ENCODE peak calls at places on chromosomes 13 and 19, in nine cellular contexts. One of them, this sample, is unnamed.
A peak's percentile ranks its signal among the peaks of the same experiment; 100 is the strongest.

GRCh38 chr19:15173746-15174404 is 26.9 kb downstream of the NOTCH3 start:
- DNase-seq in cardiac fibroblast: peak; percentile 38
- DNase-seq in AG04450: no peak
- DNase-seq in AG09309: no peak
- DNase-seq in ascending aorta: no peak
- DNase-seq in astrocyte of the spinal cord: no peak
- DNase-seq in CD8-positive, alpha-beta T cell: no peak
- DNase-seq in heart left ventricle: no peak
- DNase-seq in left ventricle myocardium inferior: no peak
- DNase-seq in this sample: no peak

GRCh38 chr13:36728006-36728405 is 54.2 kb downstream of the SERTM1 start:
- DNase-seq in ascending aorta: no peak
- DNase-seq in left ventricle myocardium inferior: no peak
- DNase-seq in AG09309: no peak
- DNase-seq in astrocyte of the spinal cord: no peak
- DNase-seq in CD8-positive, alpha-beta T cell: no peak
- DNase-seq in cardiac fibroblast: no peak
- DNase-seq in heart left ventricle: no peak
- DNase-seq in AG04450: no peak
- DNase-seq in this sample: no peak

GRCh38 chr13:114067886-114068722 is 64.3 kb downstream of the RASA3 start:
- DNase-seq in AG09309: no peak
- DNase-seq in left ventricle myocardium inferior: no peak
- DNase-seq in astrocyte of the spinal cord: no peak
- DNase-seq in cardiac fibroblast: no peak
- DNase-seq in AG04450: no peak
- DNase-seq in heart left ventricle: peak; percentile 17
- DNase-seq in ascending aorta: no peak
- DNase-seq in CD8-positive, alpha-beta T cell: peak; percentile 66
- DNase-seq in this sample: no peak

GRCh38 chr13:92745233-92745632 is 481.4 kb upstream of the GPC6 start:
- DNase-seq in cardiac fibroblast: no peak
- DNase-seq in astrocyte of the spinal cord: no peak
- DNase-seq in CD8-positive, alpha-beta T cell: no peak
- DNase-seq in AG09309: no peak
- DNase-seq in left ventricle myocardium inferior: no peak
- DNase-seq in ascending aorta: no peak
- DNase-seq in AG04450: no peak
- DNase-seq in heart left ventricle: no peak
- DNase-seq in this sample: no peak

GRCh38 chr13:23447927-23448326 is 14.4 kb upstream of the SACS start:
- DNase-seq in heart left ventricle: no peak
- DNase-seq in ascending aorta: no peak
- DNase-seq in AG04450: peak; percentile 90
- DNase-seq in CD8-positive, alpha-beta T cell: no peak
- DNase-seq in left ventricle myocardium inferior: no peak
- DNase-seq in astrocyte of the spinal cord: no peak
- DNase-seq in cardiac fibroblast: peak; percentile 66
- DNase-seq in AG09309: no peak
- DNase-seq in this sample: no peak

GRCh38 chr19:50909240-50910070 is 1.7 kb downstream of the KLK4 start:
- DNase-seq in heart left ventricle: no peak
- DNase-seq in cardiac fibroblast: peak; percentile 48
- DNase-seq in AG09309: no peak
- DNase-seq in AG04450: no peak
- DNase-seq in astrocyte of the spinal cord: no peak
- DNase-seq in left ventricle myocardium inferior: no peak
- DNase-seq in ascending aorta: no peak
- DNase-seq in CD8-positive, alpha-beta T cell: no peak
- DNase-seq in this sample: no peak

GRCh38 chr19:16002380-16002779 is 53.6 kb downstream of the OR10H4 start:
- DNase-seq in ascending aorta: no peak
- DNase-seq in CD8-positive, alpha-beta T cell: peak; percentile 32
- DNase-seq in cardiac fibroblast: peak; percentile 3
- DNase-seq in left ventricle myocardium inferior: no peak
- DNase-seq in heart left ventricle: no peak
- DNase-seq in astrocyte of the spinal cord: no peak
- DNase-seq in AG09309: no peak
- DNase-seq in AG04450: no peak
- DNase-seq in this sample: no peak

GRCh38 chr19:29285187-29285687 is 72.3 kb upstream of the UQCRFS1 start:
- DNase-seq in left ventricle myocardium inferior: no peak
- DNase-seq in heart left ventricle: no peak
- DNase-seq in astrocyte of the spinal cord: no peak
- DNase-seq in ascending aorta: no peak
- DNase-seq in CD8-positive, alpha-beta T cell: no peak
- DNase-seq in AG09309: no peak
- DNase-seq in cardiac fibroblast: no peak
- DNase-seq in AG04450: no peak
- DNase-seq in this sample: no peak

GRCh38 chr13:84481958-84482357 is 599.7 kb upstream of the SLITRK1 start:
- DNase-seq in AG04450: peak; percentile 57
- DNase-seq in cardiac fibroblast: peak; percentile 70
- DNase-seq in ascending aorta: no peak
- DNase-seq in heart left ventricle: no peak
- DNase-seq in AG09309: peak; percentile 52
- DNase-seq in astrocyte of the spinal cord: peak; percentile 79
- DNase-seq in left ventricle myocardium inferior: no peak
- DNase-seq in CD8-positive, alpha-beta T cell: no peak
- DNase-seq in this sample: no peak

GRCh38 chr19:38047048-38047435 is 140.0 kb downstream of the SIPA1L3 start:
- DNase-seq in AG04450: no peak
- DNase-seq in left ventricle myocardium inferior: no peak
- DNase-seq in CD8-positive, alpha-beta T cell: no peak
- DNase-seq in AG09309: no peak
- DNase-seq in ascending aorta: no peak
- DNase-seq in cardiac fibroblast: no peak
- DNase-seq in astrocyte of the spinal cord: no peak
- DNase-seq in heart left ventricle: no peak
- DNase-seq in this sample: no peak

GRCh38 chr13:85930108-85930507 is 130.9 kb upstream of the SLITRK6 start:
- DNase-seq in heart left ventricle: no peak
- DNase-seq in cardiac fibroblast: no peak
- DNase-seq in AG04450: no peak
- DNase-seq in CD8-positive, alpha-beta T cell: no peak
- DNase-seq in left ventricle myocardium inferior: no peak
- DNase-seq in AG09309: no peak
- DNase-seq in astrocyte of the spinal cord: no peak
- DNase-seq in ascending aorta: no peak
- DNase-seq in this sample: no peak

GRCh38 chr13:97810152-97810551 is 143.3 kb upstream of the IPO5 start:
- DNase-seq in CD8-positive, alpha-beta T cell: no peak
- DNase-seq in cardiac fibroblast: peak; percentile 31
- DNase-seq in left ventricle myocardium inferior: no peak
- DNase-seq in astrocyte of the spinal cord: peak; percentile 23
- DNase-seq in heart left ventricle: no peak
- DNase-seq in AG04450: no peak
- DNase-seq in ascending aorta: no peak
- DNase-seq in AG09309: no peak
- DNase-seq in this sample: no peak

GRCh38 chr19:38429055-38429810 is 3.2 kb upstream of the RASGRP4 start:
- DNase-seq in AG09309: no peak
- DNase-seq in AG04450: no peak
- DNase-seq in left ventricle myocardium inferior: no peak
- DNase-seq in CD8-positive, alpha-beta T cell: no peak
- DNase-seq in astrocyte of the spinal cord: no peak
- DNase-seq in heart left ventricle: no peak
- DNase-seq in ascending aorta: no peak
- DNase-seq in cardiac fibroblast: no peak
- DNase-seq in this sample: no peak

GRCh38 chr13:75324413-75324940 is 157.5 kb downstream of the TBC1D4 start:
- DNase-seq in AG09309: no peak
- DNase-seq in cardiac fibroblast: no peak
- DNase-seq in heart left ventricle: no peak
- DNase-seq in astrocyte of the spinal cord: no peak
- DNase-seq in AG04450: no peak
- DNase-seq in ascending aorta: no peak
- DNase-seq in left ventricle myocardium inferior: no peak
- DNase-seq in CD8-positive, alpha-beta T cell: no peak
- DNase-seq in this sample: no peak

GRCh38 chr13:111315347-111315995 is 5.0 kb upstream of the TEX29 start:
- DNase-seq in AG04450: no peak
- DNase-seq in heart left ventricle: no peak
- DNase-seq in ascending aorta: no peak
- DNase-seq in AG09309: no peak
- DNase-seq in CD8-positive, alpha-beta T cell: no peak
- DNase-seq in cardiac fibroblast: no peak
- DNase-seq in left ventricle myocardium inferior: no peak
- DNase-seq in astrocyte of the spinal cord: no peak
- DNase-seq in this sample: no peak

GRCh38 chr13:102993348-102993747 is 72.9 kb downstream of the SLC10A2 start:
- DNase-seq in left ventricle myocardium inferior: no peak
- DNase-seq in cardiac fibroblast: no peak
- DNase-seq in AG09309: no peak
- DNase-seq in heart left ventricle: no peak
- DNase-seq in astrocyte of the spinal cord: no peak
- DNase-seq in CD8-positive, alpha-beta T cell: no peak
- DNase-seq in ascending aorta: no peak
- DNase-seq in AG04450: no peak
- DNase-seq in this sample: no peak

GRCh38 chr13:51397262-51397933 is 55.4 kb downstream of the INTS6 start:
- DNase-seq in cardiac fibroblast: peak; percentile 78
- DNase-seq in AG09309: peak; percentile 37
- DNase-seq in CD8-positive, alpha-beta T cell: no peak
- DNase-seq in AG04450: peak; percentile 44
- DNase-seq in astrocyte of the spinal cord: peak; percentile 61
- DNase-seq in ascending aorta: no peak
- DNase-seq in heart left ventricle: no peak
- DNase-seq in left ventricle myocardium inferior: no peak
- DNase-seq in this sample: no peak

GRCh38 chr19:6516018-6516658 is 14.0 kb upstream of the TUBB4A start:
- DNase-seq in left ventricle myocardium inferior: peak; percentile 95
- DNase-seq in CD8-positive, alpha-beta T cell: peak; percentile 73
- DNase-seq in heart left ventricle: peak; percentile 91
- DNase-seq in AG09309: peak; percentile 46
- DNase-seq in astrocyte of the spinal cord: peak; percentile 84
- DNase-seq in ascending aorta: peak; percentile 53
- DNase-seq in cardiac fibroblast: peak; percentile 90
- DNase-seq in AG04450: peak; percentile 41
- DNase-seq in this sample: peak; percentile 79
- H3K4me3 ChIP-seq in left ventricle myocardium inferior: peak overlapping the region; percentile 82
- H3K4me3 ChIP-seq in CD8-positive, alpha-beta T cell: peak overlapping the region; percentile 78
- H3K4me3 ChIP-seq in heart left ventricle: peak overlapping the region; percentile 56
- H3K4me3 ChIP-seq in AG09309: peak overlapping the region; percentile 70
- H3K4me3 ChIP-seq in astrocyte of the spinal cord: peak overlapping the region; percentile 57
- H3K4me3 ChIP-seq in ascending aorta: peak overlapping the region; percentile 73
- H3K4me3 ChIP-seq in cardiac fibroblast: peak overlapping the region; percentile 58
- H3K4me3 ChIP-seq in AG04450: peak overlapping the region; percentile 67
- H3K4me3 ChIP-seq in this sample: peak overlapping the region; percentile 67

GRCh38 chr13:58594978-58595600 is 963.5 kb downstream of the PCDH17 start:
- DNase-seq in heart left ventricle: no peak
- DNase-seq in left ventricle myocardium inferior: no peak
- DNase-seq in AG09309: no peak
- DNase-seq in astrocyte of the spinal cord: no peak
- DNase-seq in CD8-positive, alpha-beta T cell: no peak
- DNase-seq in ascending aorta: no peak
- DNase-seq in AG04450: no peak
- DNase-seq in cardiac fibroblast: no peak
- DNase-seq in this sample: no peak

GRCh38 chr13:58597552-58597951 is 966.0 kb downstream of the PCDH17 start:
- DNase-seq in CD8-positive, alpha-beta T cell: no peak
- DNase-seq in astrocyte of the spinal cord: no peak
- DNase-seq in AG09309: no peak
- DNase-seq in cardiac fibroblast: no peak
- DNase-seq in ascending aorta: no peak
- DNase-seq in left ventricle myocardium inferior: no peak
- DNase-seq in AG04450: no peak
- DNase-seq in heart left ventricle: no peak
- DNase-seq in this sample: no peak

GRCh38 chr13:58598241-58598640 is 966.7 kb downstream of the PCDH17 start:
- DNase-seq in AG09309: no peak
- DNase-seq in astrocyte of the spinal cord: no peak
- DNase-seq in cardiac fibroblast: no peak
- DNase-seq in heart left ventricle: no peak
- DNase-seq in CD8-positive, alpha-beta T cell: no peak
- DNase-seq in ascending aorta: no peak
- DNase-seq in left ventricle myocardium inferior: no peak
- DNase-seq in AG04450: no peak
- DNase-seq in this sample: peak; percentile 16
- TF ChIP-seq CTCF in AG09309: no peak
- TF ChIP-seq CTCF in astrocyte of the spinal cord: no peak
- TF ChIP-seq CTCF in cardiac fibroblast: no peak
- TF ChIP-seq CTCF in heart left ventricle: no peak
- TF ChIP-seq CTCF in CD8-positive, alpha-beta T cell: no peak
- TF ChIP-seq CTCF in ascending aorta: no peak
- TF ChIP-seq CTCF in left ventricle myocardium inferior: no peak
- TF ChIP-seq CTCF in AG04450: no peak
- TF ChIP-seq CTCF in this sample: no peak

DNA sequence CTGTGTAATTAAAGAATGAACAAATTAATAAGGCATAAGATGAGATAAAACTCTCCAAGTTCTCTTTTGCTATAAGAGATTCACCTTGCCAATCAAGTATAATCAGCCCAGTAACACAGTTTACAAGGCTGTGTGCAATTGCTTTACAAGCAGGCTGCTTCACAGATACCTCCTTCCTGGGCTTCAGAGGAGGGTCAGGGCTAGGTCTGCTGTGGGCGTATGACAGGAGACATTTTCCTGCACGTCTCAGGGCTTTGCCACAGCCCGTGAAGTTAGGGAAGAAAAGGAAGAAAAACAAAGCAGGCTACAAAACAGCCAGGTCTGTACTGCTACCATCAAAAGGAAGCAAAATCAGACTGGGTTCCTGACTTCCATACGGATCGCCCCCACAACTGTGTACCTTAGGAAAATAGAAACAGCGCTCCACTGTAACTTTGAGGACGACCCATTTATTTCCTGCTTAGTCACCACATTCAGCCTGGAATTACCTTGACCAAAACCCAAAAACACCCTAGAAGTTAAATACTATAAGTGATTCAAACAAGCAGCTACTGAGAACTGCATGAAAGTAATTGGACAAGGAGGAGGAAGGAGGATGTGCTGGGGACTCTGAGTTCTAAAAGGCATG is 12.4 kb downstream of the EFNB2 start:
- DNase-seq in CD8-positive, alpha-beta T cell: no peak
- DNase-seq in heart left ventricle: no peak
- DNase-seq in AG09309: no peak
- DNase-seq in AG04450: no peak
- DNase-seq in cardiac fibroblast: no peak
- DNase-seq in astrocyte of the spinal cord: no peak
- DNase-seq in left ventricle myocardium inferior: no peak
- DNase-seq in ascending aorta: no peak
- DNase-seq in this sample: no peak
- H3K4me3 ChIP-seq in CD8-positive, alpha-beta T cell: no peak overlapping the region
- H3K4me3 ChIP-seq in heart left ventricle: no peak overlapping the region
- H3K4me3 ChIP-seq in AG09309: no peak overlapping the region
- H3K4me3 ChIP-seq in AG04450: no peak overlapping the region
- H3K4me3 ChIP-seq in cardiac fibroblast: no peak overlapping the region
- H3K4me3 ChIP-seq in astrocyte of the spinal cord: no peak overlapping the region
- H3K4me3 ChIP-seq in left ventricle myocardium inferior: peak overlapping the region; percentile 8
- H3K4me3 ChIP-seq in ascending aorta: no peak overlapping the region
- H3K4me3 ChIP-seq in this sample: no peak overlapping the region

DNA sequence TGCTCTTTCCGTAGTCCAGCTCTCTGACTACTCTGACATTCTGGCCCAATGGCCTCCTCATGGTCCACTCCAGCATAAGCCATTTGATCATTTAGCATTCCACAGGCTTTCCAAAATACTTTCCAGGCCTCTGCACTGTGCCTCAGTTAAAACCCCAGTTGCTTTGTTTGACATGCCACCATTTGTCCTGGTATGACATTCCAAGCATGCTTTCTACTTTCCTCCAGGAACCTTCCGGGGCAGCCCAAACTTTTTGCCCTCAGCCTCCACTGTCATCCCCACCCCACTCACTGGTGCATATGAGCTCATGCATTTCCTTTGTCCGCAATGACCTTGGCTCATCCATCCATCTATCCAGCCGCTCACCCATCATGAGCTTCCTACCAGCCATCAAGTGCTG is 41.8 kb upstream of the WASF3 start:
- DNase-seq in left ventricle myocardium inferior: no peak
- DNase-seq in astrocyte of the spinal cord: no peak
- DNase-seq in heart left ventricle: no peak
- DNase-seq in cardiac fibroblast: no peak
- DNase-seq in AG09309: no peak
- DNase-seq in CD8-positive, alpha-beta T cell: no peak
- DNase-seq in ascending aorta: no peak
- DNase-seq in AG04450: no peak
- DNase-seq in this sample: no peak
- TF ChIP-seq CTCF in left ventricle myocardium inferior: no peak
- TF ChIP-seq CTCF in astrocyte of the spinal cord: no peak
- TF ChIP-seq CTCF in heart left ventricle: no peak
- TF ChIP-seq CTCF in cardiac fibroblast: no peak
- TF ChIP-seq CTCF in AG09309: no peak
- TF ChIP-seq CTCF in CD8-positive, alpha-beta T cell: no peak
- TF ChIP-seq CTCF in ascending aorta: no peak
- TF ChIP-seq CTCF in AG04450: no peak
- TF ChIP-seq CTCF in this sample: no peak